ENCODE peak calls at places on chromosomes 11 and 22, in seven cellular contexts. S is body of pancreas, C is esophagus squamous epithelium, P is H1, T is SJSA1, V is heart left ventricle, J is cardiac muscle cell. F is an unnamed sample.

GRCh38 chr11:65897020-65897471 is 3.1 kb downstream of the FOSL1 start:
- DNase-seq in J (no peak), S (no peak), C (no peak), P (no peak), V (no peak), T (no peak), F (no peak)

GRCh38 chr22:31496735-31497146 is 405 bp downstream of the SFI1 start:
- DNase-seq in S (peak; percentile 23), T (no peak), C (no peak), V (peak; percentile 43), P (no peak), J (no peak), F (no peak)

GRCh38 chr22:27630754-27631153 is 170.8 kb downstream of the MN1 start:
- DNase-seq in P (peak; percentile 76), T (no peak), J (no peak), S (no peak), V (no peak), C (no peak), F (no peak)

GRCh38 chr11:11535611-11536010 is 86.2 kb downstream of the GALNT18 start:
- DNase-seq in J (no peak), V (peak; percentile 72), T (no peak), C (no peak), P (no peak), S (no peak), F (no peak)

GRCh38 chr11:69840371-69841169 is 21.4 kb upstream of the FGF3 start:
- DNase-seq in T (peak; percentile 57), J (no peak), S (peak; percentile 27), P (peak; percentile 46), V (no peak), C (no peak), F (no peak)

GRCh38 chr11:82533628-82534353 is 199.9 kb downstream of the FAM181B start:
- DNase-seq in V (no peak), C (no peak), T (no peak), P (no peak), S (no peak), J (no peak), F (peak; percentile 55)

GRCh38 chr22:39719559-39720450 is 149.3 kb downstream of the CACNA1I start:
- DNase-seq in J (no peak), P (no peak), C (no peak), T (no peak), S (no peak), V (no peak), F (no peak)

GRCh38 chr11:124600924-124601323 is 10.3 kb upstream of the PANX3 start:
- DNase-seq in P (no peak), T (no peak), V (no peak), C (no peak), S (no peak), J (no peak), F (no peak)

GRCh38 chr11:77151804-77152513 is 23.9 kb downstream of the MYO7A start:
- DNase-seq in V (no peak), C (no peak), P (no peak), T (no peak), S (no peak), J (no peak), F (no peak)

GRCh38 chr11:93652161-93652597 is 9.3 kb upstream of the CEP295 start:
- DNase-seq in S (peak; percentile 16), J (peak; percentile 35), C (no peak), T (no peak), P (peak; percentile 70), V (no peak), F (peak; percentile 30)

GRCh38 chr11:68842427-68843051 is 823 bp upstream of the CPT1A start:
- DNase-seq in S (no peak), T (no peak), J (no peak), P (no peak), C (no peak), V (no peak), F (peak; percentile 10)

GRCh38 chr11:14882196-14882595 is 9.8 kb downstream of the CYP2R1 start:
- DNase-seq in C (no peak), V (no peak), P (no peak), J (no peak), S (no peak), T (no peak), F (no peak)

GRCh38 chr11:102361100-102362021 is 14.3 kb downstream of the BIRC2 start:
- DNase-seq in T (no peak), P (no peak), S (no peak), J (no peak), V (no peak), C (no peak), F (no peak)

GRCh38 chr22:45284705-45285305 is at the start of gene UPK3A:
- DNase-seq in C (no peak), T (no peak), J (peak; percentile 88), S (peak; percentile 81), V (peak; percentile 77), P (peak; percentile 94), F (peak; percentile 73)

GRCh38 chr11:13761712-13762111 is 93.2 kb downstream of the FAR1 start:
- DNase-seq in C (no peak), T (no peak), J (no peak), P (no peak), S (no peak), V (no peak), F (no peak)

GRCh38 chr11:68990995-68991780 is 10.4 kb upstream of the MRGPRD start:
- DNase-seq in T (peak; percentile 52), P (no peak), S (no peak), V (no peak), C (no peak), J (no peak), F (no peak)

GRCh38 chr11:4636962-4637661 is at the start of gene OR51D1:
- DNase-seq in S (peak; percentile 76), P (peak; percentile 86), V (peak; percentile 70), C (no peak), J (peak; percentile 80), T (peak; percentile 73), F (peak; percentile 71)

GRCh38 chr11:131687291-131688055 is 317.1 kb downstream of the NTM start:
- DNase-seq in C (no peak), J (no peak), P (peak; percentile 46), V (no peak), S (no peak), T (no peak), F (no peak)

GRCh38 chr22:45329536-45329936 is 19.8 kb downstream of the FAM118A start:
- DNase-seq in C (no peak), P (no peak), S (peak; percentile 44), T (no peak), V (peak; percentile 86), J (no peak), F (no peak)

GRCh38 chr11:23903044-23903704 is 593.7 kb upstream of the LUZP2 start:
- DNase-seq in T (peak; percentile 62), V (no peak), C (no peak), J (no peak), S (no peak), P (no peak), F (no peak)

GRCh38 chr11:35407041-35407440 is 12.3 kb downstream of the SLC1A2 start:
- DNase-seq in C (no peak), P (no peak), S (no peak), J (no peak), V (no peak), T (no peak), F (no peak)

GRCh38 chr11:65720237-65720934 is at the start of gene RNASEH2C:
- DNase-seq in C (no peak), V (peak; percentile 87), S (peak; percentile 83), P (peak; percentile 90), J (peak; percentile 93), T (peak; percentile 92), F (peak; percentile 92)

DNA sequence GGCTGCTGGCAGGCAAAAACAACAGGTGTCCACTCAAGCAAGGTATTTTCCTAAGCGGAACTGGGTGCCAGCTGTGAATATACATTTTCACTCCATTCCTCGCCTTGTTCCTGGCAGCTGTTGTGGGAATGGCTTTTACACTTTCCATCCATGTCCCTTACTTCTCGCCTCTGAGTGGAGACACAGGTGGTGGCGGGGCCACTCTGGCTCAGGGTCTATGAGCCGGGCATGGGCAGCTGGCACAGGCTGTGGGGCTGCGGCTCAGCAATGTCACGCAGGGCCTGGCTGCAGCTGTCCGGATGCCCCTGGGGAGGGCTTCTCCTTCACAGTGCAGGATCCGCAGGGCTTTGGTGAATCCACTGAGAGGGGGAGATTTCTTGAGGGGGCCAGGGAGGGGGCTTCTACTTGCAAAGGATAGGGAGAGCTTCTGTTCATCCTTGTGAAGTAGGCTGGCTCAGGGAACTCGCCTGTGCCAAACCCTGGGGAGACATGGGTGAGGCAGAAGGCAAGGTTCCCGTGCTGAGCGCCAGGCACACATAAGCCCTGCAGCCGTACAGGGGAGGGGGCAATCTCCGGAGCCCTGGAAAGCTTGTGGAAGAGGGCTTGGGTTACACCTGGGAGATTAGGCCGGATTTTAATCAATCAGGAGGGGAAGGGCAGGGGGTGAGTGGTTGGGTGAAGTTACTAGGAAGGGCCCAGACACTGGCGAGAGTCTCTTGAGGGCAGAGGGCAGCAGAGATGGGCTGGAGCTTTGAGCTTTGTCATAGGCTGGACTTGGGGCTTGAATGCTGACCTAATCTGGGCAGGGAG is 45.7 kb downstream of the KCNQ1OT1 start:
- DNase-seq in V (no peak), C (no peak), P (no peak), S (no peak), T (peak; percentile 41), J (no peak), F (no peak)
- H3K9me3 ChIP-seq in V (peaks cover 91% of the 10 kb centered on the region), C (no peaks in the 10 kb centered on the region), P (peaks cover 92% of the 10 kb centered on the region), S (peaks cover 52% of the 10 kb centered on the region), T (peaks cover 49% of the 10 kb centered on the region), J (no peaks in the 10 kb centered on the region), F (no peaks in the 10 kb centered on the region)

GRCh38 chr11:55497068-55497467 is 57.2 kb upstream of the OR4C15 start:
- DNase-seq in P (no peak), V (no peak), C (no peak), T (no peak), J (no peak), S (no peak), F (no peak)
- H3K9me3 ChIP-seq in P (peaks cover 60% of the 10 kb centered on the region), V (peaks cover 9% of the 10 kb centered on the region), C (no peaks in the 10 kb centered on the region), T (no peaks in the 10 kb centered on the region), J (peaks cover under 1% of the 10 kb centered on the region), S (peaks cover 8% of the 10 kb centered on the region), F (no peaks in the 10 kb centered on the region)

GRCh38 chr11:133720951-133721350 is 124.4 kb downstream of the SPATA19 start:
- DNase-seq in V (no peak), J (no peak), S (no peak), P (no peak), T (no peak), C (no peak), F (no peak)
- H3K9me3 ChIP-seq in V (no peaks in the 10 kb centered on the region), J (no peaks in the 10 kb centered on the region), S (no peaks in the 10 kb centered on the region), P (no peaks in the 10 kb centered on the region), T (no peaks in the 10 kb centered on the region), C (no peaks in the 10 kb centered on the region), F (no peaks in the 10 kb centered on the region)

GRCh38 chr22:48957311-48957986 is 870.2 kb downstream of the BRD1 start:
- DNase-seq in C (no peak), V (no peak), T (peak; percentile 38), J (no peak), P (no peak), S (peak; percentile 9), F (no peak)
- H3K9me3 ChIP-seq in C (no peaks in the 10 kb centered on the region), V (peaks cover 7% of the 10 kb centered on the region), T (peaks cover 1% of the 10 kb centered on the region), J (no peaks in the 10 kb centered on the region), P (no peaks in the 10 kb centered on the region), S (no peaks in the 10 kb centered on the region), F (no peaks in the 10 kb centered on the region)